ENCODE peak calls at places on chromosomes 7 and 10, in six cellular contexts. K is progenitor cell of endocrine pancreas, V is GM04504, S is lower lobe of right lung, F is brain microvascular endothelial cell, D is GM03348. E is an unnamed sample.

GRCh38 chr10:75050520-75050919 is 60.9 kb upstream of the SAMD8 start:
- DNase-seq in K (no peak), V (no peak), S (no peak), F (no peak), D (no peak), E (no peak)

GRCh38 chr10:122657734-122658133 is 41.9 kb downstream of the C10orf120 start:
- DNase-seq in K (no peak), V (no peak), S (no peak), F (no peak), D (no peak), E (no peak)

GRCh38 chr7:8389898-8390642 is 43.3 kb upstream of the NXPH1 start:
- DNase-seq in K (peak), V (no peak), S (no peak), F (no peak), D (no peak), E (no peak)

GRCh38 chr10:130485241-130485957 is 349.2 kb downstream of the GLRX3 start:
- DNase-seq in K (no peak), V (no peak), S (no peak), F (no peak), D (no peak), E (no peak)

GRCh38 chr10:44167752-44168151 is 217.1 kb downstream of the CXCL12 start:
- DNase-seq in K (no peak), V (no peak), S (no peak), F (no peak), D (no peak), E (no peak)

GRCh38 chr7:1200045-1200444 is 32.6 kb upstream of the UNCX start:
- DNase-seq in K (no peak), V (no peak), S (no peak), F (peak), D (no peak), E (no peak)

GRCh38 chr7:82051641-82052040 is 281.8 kb upstream of the HGF start:
- DNase-seq in K (no peak), V (no peak), S (no peak), F (no peak), D (no peak), E (no peak)

GRCh38 chr7:123126691-123127090 is 73.1 kb downstream of the SLC13A1 start:
- DNase-seq in K (no peak), V (no peak), S (no peak), F (no peak), D (no peak), E (no peak)

GRCh38 chr7:72153132-72153512 is 259.0 kb downstream of the CALN1 start:
- DNase-seq in K (no peak), V (no peak), S (no peak), F (no peak), D (no peak), E (no peak)

GRCh38 chr10:119489572-119490326 is 52.8 kb downstream of the RGS10 start:
- DNase-seq in K (peak), V (no peak), S (no peak), F (peak), D (peak), E (peak)

GRCh38 chr7:18399624-18400235 is 95.8 kb upstream of the HDAC9 start:
- DNase-seq in K (no peak), V (no peak), S (no peak), F (no peak), D (no peak), E (no peak)

GRCh38 chr10:79401015-79401921 is 44.2 kb downstream of the ZCCHC24 start:
- DNase-seq in K (no peak), V (peak), S (no peak), F (no peak), D (peak), E (no peak)

E was measured in type B pancreatic cell.